ENCODE peak calls at places on chromosomes 5 and 9, in five cellular contexts. One of them, this sample, is unnamed.

GRCh38 chr5:59079622-59080620 is 497.0 kb downstream of the RAB3C start:
- DNase-seq in hypothalamus: no peak
- DNase-seq in pancreas: no peak
- DNase-seq in HepG2: peak
- DNase-seq in activated CD8-positive, alpha-beta memory T cell treated with anti-CD3 and anti-CD28 coated beads for 1 hour: no peak
- DNase-seq in this sample: no peak

GRCh38 chr9:121577201-121577600 is 74.2 kb upstream of the DAB2IP start:
- DNase-seq in hypothalamus: no peak
- DNase-seq in pancreas: no peak
- DNase-seq in HepG2: no peak
- DNase-seq in activated CD8-positive, alpha-beta memory T cell treated with anti-CD3 and anti-CD28 coated beads for 1 hour: no peak
- DNase-seq in this sample: no peak

GRCh38 chr9:113454914-113455761 is 8.4 kb upstream of the RGS3 start:
- DNase-seq in hypothalamus: no peak
- DNase-seq in pancreas: no peak
- DNase-seq in HepG2: peak
- DNase-seq in activated CD8-positive, alpha-beta memory T cell treated with anti-CD3 and anti-CD28 coated beads for 1 hour: no peak
- DNase-seq in this sample: no peak

GRCh38 chr5:54959673-54960418 is 25.5 kb downstream of the ESM1 start:
- DNase-seq in hypothalamus: no peak
- DNase-seq in pancreas: no peak
- DNase-seq in HepG2: peak
- DNase-seq in activated CD8-positive, alpha-beta memory T cell treated with anti-CD3 and anti-CD28 coated beads for 1 hour: no peak
- DNase-seq in this sample: no peak

GRCh38 chr9:615756-616155 is 225.7 kb upstream of the DMRT1 start:
- DNase-seq in hypothalamus: no peak
- DNase-seq in pancreas: no peak
- DNase-seq in HepG2: no peak
- DNase-seq in activated CD8-positive, alpha-beta memory T cell treated with anti-CD3 and anti-CD28 coated beads for 1 hour: no peak
- DNase-seq in this sample: no peak

GRCh38 chr5:37918420-37918819 is 78.6 kb upstream of the GDNF start:
- DNase-seq in hypothalamus: no peak
- DNase-seq in pancreas: no peak
- DNase-seq in HepG2: no peak
- DNase-seq in activated CD8-positive, alpha-beta memory T cell treated with anti-CD3 and anti-CD28 coated beads for 1 hour: no peak
- DNase-seq in this sample: no peak

GRCh38 chr9:35905912-35906679 is at the start of gene HRCT1:
- DNase-seq in hypothalamus: no peak
- DNase-seq in pancreas: peak
- DNase-seq in HepG2: peak
- DNase-seq in activated CD8-positive, alpha-beta memory T cell treated with anti-CD3 and anti-CD28 coated beads for 1 hour: no peak
- DNase-seq in this sample: no peak

GRCh38 chr9:71001780-71002386 is 119.5 kb downstream of the TRPM3 start:
- DNase-seq in hypothalamus: no peak
- DNase-seq in pancreas: no peak
- DNase-seq in HepG2: peak
- DNase-seq in activated CD8-positive, alpha-beta memory T cell treated with anti-CD3 and anti-CD28 coated beads for 1 hour: no peak
- DNase-seq in this sample: no peak

GRCh38 chr5:62083661-62084060 is 222.3 kb upstream of the KIF2A start:
- DNase-seq in hypothalamus: no peak
- DNase-seq in pancreas: no peak
- DNase-seq in HepG2: no peak
- DNase-seq in activated CD8-positive, alpha-beta memory T cell treated with anti-CD3 and anti-CD28 coated beads for 1 hour: no peak
- DNase-seq in this sample: no peak

GRCh38 chr5:176680226-176680563 is 32.9 kb downstream of the TSPAN17 start:
- DNase-seq in hypothalamus: no peak
- DNase-seq in pancreas: no peak
- DNase-seq in HepG2: no peak
- DNase-seq in activated CD8-positive, alpha-beta memory T cell treated with anti-CD3 and anti-CD28 coated beads for 1 hour: no peak
- DNase-seq in this sample: no peak

GRCh38 chr5:78612227-78613150 is 36.1 kb downstream of the LHFPL2 start:
- DNase-seq in hypothalamus: no peak
- DNase-seq in pancreas: no peak
- DNase-seq in HepG2: no peak
- DNase-seq in activated CD8-positive, alpha-beta memory T cell treated with anti-CD3 and anti-CD28 coated beads for 1 hour: no peak
- DNase-seq in this sample: no peak

GRCh38 chr5:154652746-154653417 is 102.3 kb upstream of the LARP1 start:
- DNase-seq in hypothalamus: no peak
- DNase-seq in pancreas: no peak
- DNase-seq in HepG2: no peak
- DNase-seq in activated CD8-positive, alpha-beta memory T cell treated with anti-CD3 and anti-CD28 coated beads for 1 hour: no peak
- DNase-seq in this sample: no peak

GRCh38 chr9:129653819-129654528 is 11.5 kb upstream of the PRRX2 start:
- DNase-seq in hypothalamus: no peak
- DNase-seq in pancreas: no peak
- DNase-seq in HepG2: no peak
- DNase-seq in activated CD8-positive, alpha-beta memory T cell treated with anti-CD3 and anti-CD28 coated beads for 1 hour: no peak
- DNase-seq in this sample: no peak

GRCh38 chr5:124659798-124660197 is 86.6 kb downstream of the ZNF608 start:
- DNase-seq in hypothalamus: no peak
- DNase-seq in pancreas: no peak
- DNase-seq in HepG2: no peak
- DNase-seq in activated CD8-positive, alpha-beta memory T cell treated with anti-CD3 and anti-CD28 coated beads for 1 hour: no peak
- DNase-seq in this sample: no peak

GRCh38 chr9:9557804-9558334 is 1054.9 kb downstream of the PTPRD start:
- DNase-seq in hypothalamus: no peak
- DNase-seq in pancreas: peak
- DNase-seq in HepG2: peak
- DNase-seq in activated CD8-positive, alpha-beta memory T cell treated with anti-CD3 and anti-CD28 coated beads for 1 hour: no peak
- DNase-seq in this sample: no peak

GRCh38 chr5:43232943-43233833 is 41.2 kb downstream of the NIM1K start:
- DNase-seq in hypothalamus: no peak
- DNase-seq in pancreas: peak
- DNase-seq in HepG2: no peak
- DNase-seq in activated CD8-positive, alpha-beta memory T cell treated with anti-CD3 and anti-CD28 coated beads for 1 hour: no peak
- DNase-seq in this sample: no peak

GRCh38 chr5:150358261-150359095 is 981 bp downstream of the TCOF1 start:
- DNase-seq in hypothalamus: no peak
- DNase-seq in pancreas: no peak
- DNase-seq in HepG2: peak
- DNase-seq in activated CD8-positive, alpha-beta memory T cell treated with anti-CD3 and anti-CD28 coated beads for 1 hour: no peak
- DNase-seq in this sample: no peak

GRCh38 chr5:115402822-115403577 is 106.5 kb upstream of the CCDC112 start:
- DNase-seq in hypothalamus: no peak
- DNase-seq in pancreas: no peak
- DNase-seq in HepG2: no peak
- DNase-seq in activated CD8-positive, alpha-beta memory T cell treated with anti-CD3 and anti-CD28 coated beads for 1 hour: no peak
- DNase-seq in this sample: no peak

GRCh38 chr9:34956648-34957047 is 1.4 kb upstream of the PHF24 start:
- DNase-seq in hypothalamus: no peak
- DNase-seq in pancreas: no peak
- DNase-seq in HepG2: no peak
- DNase-seq in activated CD8-positive, alpha-beta memory T cell treated with anti-CD3 and anti-CD28 coated beads for 1 hour: no peak
- DNase-seq in this sample: no peak

GRCh38 chr9:37468620-37469019 is 3.4 kb upstream of the ZBTB5 start:
- DNase-seq in hypothalamus: no peak
- DNase-seq in pancreas: no peak
- DNase-seq in HepG2: no peak
- DNase-seq in activated CD8-positive, alpha-beta memory T cell treated with anti-CD3 and anti-CD28 coated beads for 1 hour: no peak
- DNase-seq in this sample: no peak

GRCh38 chr9:129596541-129597328 is 24.2 kb downstream of the C9orf50 start:
- DNase-seq in hypothalamus: no peak
- DNase-seq in pancreas: peak
- DNase-seq in HepG2: peak
- DNase-seq in activated CD8-positive, alpha-beta memory T cell treated with anti-CD3 and anti-CD28 coated beads for 1 hour: no peak
- DNase-seq in this sample: no peak

GRCh38 chr9:97046228-97046627 is 7.3 kb upstream of the CTSV start:
- DNase-seq in hypothalamus: no peak
- DNase-seq in pancreas: peak
- DNase-seq in HepG2: peak
- DNase-seq in activated CD8-positive, alpha-beta memory T cell treated with anti-CD3 and anti-CD28 coated beads for 1 hour: no peak
- DNase-seq in this sample: no peak

GRCh38 chr5:54656261-54656728 is 138.7 kb downstream of the SNX18 start:
- DNase-seq in hypothalamus: no peak
- DNase-seq in pancreas: no peak
- DNase-seq in HepG2: no peak
- DNase-seq in activated CD8-positive, alpha-beta memory T cell treated with anti-CD3 and anti-CD28 coated beads for 1 hour: no peak
- DNase-seq in this sample: no peak

GRCh38 chr5:143714629-143715028 is 97.3 kb upstream of the HMHB1 start:
- DNase-seq in hypothalamus: no peak
- DNase-seq in pancreas: no peak
- DNase-seq in HepG2: no peak
- DNase-seq in activated CD8-positive, alpha-beta memory T cell treated with anti-CD3 and anti-CD28 coated beads for 1 hour: no peak
- DNase-seq in this sample: no peak

GRCh38 chr9:35605336-35606137 is 475 bp downstream of the TESK1 start:
- DNase-seq in hypothalamus: no peak
- DNase-seq in pancreas: peak
- DNase-seq in HepG2: no peak
- DNase-seq in activated CD8-positive, alpha-beta memory T cell treated with anti-CD3 and anti-CD28 coated beads for 1 hour: no peak
- DNase-seq in this sample: peak

GRCh38 chr9:99579964-99580363 is 241.7 kb upstream of the NR4A3 start:
- DNase-seq in hypothalamus: no peak
- DNase-seq in pancreas: no peak
- DNase-seq in HepG2: no peak
- DNase-seq in activated CD8-positive, alpha-beta memory T cell treated with anti-CD3 and anti-CD28 coated beads for 1 hour: no peak
- DNase-seq in this sample: no peak

GRCh38 chr5:150257424-150257823 is 32.1 kb downstream of the CAMK2A start:
- DNase-seq in hypothalamus: no peak
- DNase-seq in pancreas: no peak
- DNase-seq in HepG2: no peak
- DNase-seq in activated CD8-positive, alpha-beta memory T cell treated with anti-CD3 and anti-CD28 coated beads for 1 hour: no peak
- DNase-seq in this sample: no peak

GRCh38 chr9:38681747-38682227 is 38.1 kb downstream of the FAM240B start:
- DNase-seq in hypothalamus: no peak
- DNase-seq in pancreas: no peak
- DNase-seq in HepG2: no peak
- DNase-seq in activated CD8-positive, alpha-beta memory T cell treated with anti-CD3 and anti-CD28 coated beads for 1 hour: no peak
- DNase-seq in this sample: no peak

GRCh38 chr5:65721775-65722574 is at the start of the genes NLN and SGTB:
- DNase-seq in hypothalamus: peak
- DNase-seq in pancreas: peak
- DNase-seq in HepG2: peak
- DNase-seq in activated CD8-positive, alpha-beta memory T cell treated with anti-CD3 and anti-CD28 coated beads for 1 hour: peak
- DNase-seq in this sample: peak

GRCh38 chr5:90947667-90948066 is 389.1 kb downstream of the ADGRV1 start:
- DNase-seq in hypothalamus: no peak
- DNase-seq in pancreas: no peak
- DNase-seq in HepG2: no peak
- DNase-seq in activated CD8-positive, alpha-beta memory T cell treated with anti-CD3 and anti-CD28 coated beads for 1 hour: no peak
- DNase-seq in this sample: no peak

GRCh38 chr9:126693428-126693931 is 79.8 kb downstream of the LMX1B start:
- DNase-seq in hypothalamus: no peak
- DNase-seq in pancreas: peak
- DNase-seq in HepG2: no peak
- DNase-seq in activated CD8-positive, alpha-beta memory T cell treated with anti-CD3 and anti-CD28 coated beads for 1 hour: no peak
- DNase-seq in this sample: no peak

GRCh38 chr5:43313854-43314457 is 744 bp upstream of the HMGCS1 start:
- DNase-seq in hypothalamus: no peak
- DNase-seq in pancreas: no peak
- DNase-seq in HepG2: no peak
- DNase-seq in activated CD8-positive, alpha-beta memory T cell treated with anti-CD3 and anti-CD28 coated beads for 1 hour: no peak
- DNase-seq in this sample: no peak

GRCh38 chr9:80928697-80929096 is 760.6 kb downstream of the TLE1 start:
- DNase-seq in hypothalamus: no peak
- DNase-seq in pancreas: no peak
- DNase-seq in HepG2: no peak
- DNase-seq in activated CD8-positive, alpha-beta memory T cell treated with anti-CD3 and anti-CD28 coated beads for 1 hour: no peak
- DNase-seq in this sample: no peak

GRCh38 chr9:3495850-3496249 is 30.0 kb downstream of the RFX3 start:
- DNase-seq in hypothalamus: no peak
- DNase-seq in pancreas: no peak
- DNase-seq in HepG2: no peak
- DNase-seq in activated CD8-positive, alpha-beta memory T cell treated with anti-CD3 and anti-CD28 coated beads for 1 hour: no peak
- DNase-seq in this sample: no peak

This sample was measured in activated B cell treated with CpG ODN at 0.5 μM for 24 hours.